ENCODE peak calls at places on chromosomes 16 and 17, in nine cellular contexts. U is NCI-H1092 treated with DMSO at 0.1 percent for 48 hours, L is T-helper 1 cell, A is fibroblast of mammary gland, B is COR-L47, D is progenitor cell of endocrine pancreas, J is Ammon's horn, I is NCI-H1417 treated with DMSO at 0.1 percent for 48 hours, H is GM23338. X is an unnamed sample.

GRCh38 chr16:64829678-64830077 is 292.2 kb downstream of the CDH11 start:
- DNase-seq in U (no peak), L (no peak), A (no peak), B (no peak), D (no peak), J (no peak), I (no peak), H (no peak), X (no peak)

GRCh38 chr17:17175340-17175739 is 30.8 kb downstream of the PLD6 start:
- DNase-seq in U (no peak), L (no peak), A (no peak), B (no peak), D (no peak), J (no peak), I (no peak), H (no peak), X (no peak)

GRCh38 chr16:86970279-86970678 is 346.9 kb downstream of the C16orf95 start:
- DNase-seq in U (no peak), L (no peak), A (no peak), B (no peak), D (no peak), J (no peak), I (no peak), H (no peak), X (no peak)

GRCh38 chr17:12987120-12987519 is 30.7 kb downstream of the ELAC2 start:
- DNase-seq in U (no peak), L (no peak), A (no peak), B (no peak), D (no peak), J (no peak), I (no peak), H (peak), X (no peak)

GRCh38 chr17:7354262-7354781 is 634 bp upstream of the TMEM95 start:
- DNase-seq in U (no peak), L (no peak), A (peak), B (peak), D (no peak), J (no peak), I (no peak), H (peak), X (no peak)

GRCh38 chr17:45578516-45579455 is 88.3 kb upstream of the PLEKHM1 start:
- DNase-seq in U (no peak), L (no peak), A (no peak), B (no peak), D (no peak), J (peak), I (no peak), H (peak), X (no peak)

GRCh38 chr16:69407702-69408323 is 16.6 kb upstream of the CYB5B start:
- DNase-seq in U (no peak), L (no peak), A (no peak), B (no peak), D (no peak), J (no peak), I (no peak), H (no peak), X (no peak)

GRCh38 chr16:26316683-26317464 is 625.1 kb downstream of the HS3ST4 start:
- DNase-seq in U (no peak), L (no peak), A (no peak), B (no peak), D (peak), J (no peak), I (no peak), H (peak), X (no peak)

GRCh38 chr17:18227635-18228034 is 2.2 kb downstream of the LLGL1 start:
- DNase-seq in U (no peak), L (no peak), A (no peak), B (no peak), D (no peak), J (no peak), I (no peak), H (no peak), X (no peak)

GRCh38 chr16:51034481-51035109 is 116.5 kb downstream of the SALL1 start:
- DNase-seq in U (peak), L (no peak), A (no peak), B (peak), D (no peak), J (peak), I (no peak), H (no peak), X (peak)

GRCh38 chr17:4747847-4748246 is 8.1 kb upstream of the CXCL16 start:
- DNase-seq in U (no peak), L (no peak), A (no peak), B (no peak), D (no peak), J (peak), I (no peak), H (no peak), X (no peak)

GRCh38 chr17:42866631-42867575 is 15.9 kb downstream of the AOC3 start:
- DNase-seq in U (no peak), L (no peak), A (no peak), B (no peak), D (no peak), J (no peak), I (no peak), H (no peak), X (no peak)

GRCh38 chr16:23324727-23325126 is 22.6 kb downstream of the SCNN1B start:
- DNase-seq in U (peak), L (no peak), A (no peak), B (peak), D (no peak), J (no peak), I (peak), H (no peak), X (peak)

GRCh38 chr16:10871157-10871991 is 5.6 kb upstream of the CIITA start:
- DNase-seq in U (peak), L (no peak), A (peak), B (no peak), D (no peak), J (peak), I (no peak), H (no peak), X (no peak)

GRCh38 chr17:42394838-42395237 is 6.6 kb upstream of the STAT3 start:
- DNase-seq in U (no peak), L (no peak), A (no peak), B (no peak), D (no peak), J (no peak), I (no peak), H (no peak), X (no peak)

GRCh38 chr16:11056090-11056988 is 112.0 kb downstream of the CLEC16A start:
- DNase-seq in U (no peak), L (no peak), A (no peak), B (no peak), D (no peak), J (no peak), I (no peak), H (no peak), X (no peak)

GRCh38 chr17:59154335-59154720 is 658 bp downstream of the SKA2 start:
- DNase-seq in U (peak), L (no peak), A (peak), B (peak), D (peak), J (peak), I (no peak), H (peak), X (no peak)

GRCh38 chr17:82215095-82215971 is 2.7 kb upstream of the CCDC57 start:
- DNase-seq in U (no peak), L (no peak), A (no peak), B (no peak), D (no peak), J (no peak), I (no peak), H (peak), X (no peak)

X was measured in NCI-H1436 treated with DMSO at 0.1 percent for 48 hours.